ENCODE peak calls at places on chromosomes 2 and 18, in five cellular contexts. One of them, this sample, is unnamed.
A peak's percentile ranks its signal among the peaks of the same experiment; 100 is the strongest.

GRCh38 chr2:232779465-232779864 is 3.1 kb upstream of the KCNJ13 start:
- DNase-seq in astrocyte: no peak
- DNase-seq in fibroblast of lung: no peak
- DNase-seq in A549: no peak
- DNase-seq in neural progenitor cell: no peak
- DNase-seq in this sample: peak; percentile 11

GRCh38 chr18:59881728-59882685 is 17.8 kb upstream of the PMAIP1 start:
- DNase-seq in astrocyte: peak; percentile 77
- DNase-seq in neural progenitor cell: no peak
- DNase-seq in fibroblast of lung: peak; percentile 82
- DNase-seq in A549: peak; percentile 64
- DNase-seq in this sample: no peak

GRCh38 chr18:21450913-21451312 is 149.6 kb downstream of the ESCO1 start:
- DNase-seq in astrocyte: peak; percentile 80
- DNase-seq in fibroblast of lung: peak; percentile 82
- DNase-seq in A549: no peak
- DNase-seq in neural progenitor cell: no peak
- DNase-seq in this sample: no peak

GRCh38 chr2:29475446-29476006 is 360.3 kb downstream of the CLIP4 start:
- DNase-seq in fibroblast of lung: no peak
- DNase-seq in A549: no peak
- DNase-seq in neural progenitor cell: peak; percentile 54
- DNase-seq in astrocyte: no peak
- DNase-seq in this sample: peak; percentile 98

GRCh38 chr18:62863629-62864028 is 148.3 kb downstream of the PHLPP1 start:
- DNase-seq in fibroblast of lung: peak; percentile 71
- DNase-seq in astrocyte: peak; percentile 61
- DNase-seq in neural progenitor cell: no peak
- DNase-seq in A549: no peak
- DNase-seq in this sample: no peak

GRCh38 chr2:11824901-11825592 is 78.6 kb downstream of the LPIN1 start:
- DNase-seq in fibroblast of lung: no peak
- DNase-seq in A549: no peak
- DNase-seq in astrocyte: no peak
- DNase-seq in neural progenitor cell: no peak
- DNase-seq in this sample: no peak

GRCh38 chr18:62030091-62030985 is 137.5 kb upstream of the RNF152 start:
- DNase-seq in fibroblast of lung: peak; percentile 52
- DNase-seq in neural progenitor cell: no peak
- DNase-seq in astrocyte: peak; percentile 41
- DNase-seq in A549: no peak
- DNase-seq in this sample: peak; percentile 61

GRCh38 chr18:32730068-32730467 is 42.8 kb downstream of the KLHL14 start:
- DNase-seq in fibroblast of lung: no peak
- DNase-seq in neural progenitor cell: no peak
- DNase-seq in astrocyte: no peak
- DNase-seq in A549: no peak
- DNase-seq in this sample: no peak

GRCh38 chr2:44131177-44131576 is 37.5 kb upstream of the PPM1B start:
- DNase-seq in A549: no peak
- DNase-seq in astrocyte: no peak
- DNase-seq in neural progenitor cell: no peak
- DNase-seq in fibroblast of lung: no peak
- DNase-seq in this sample: no peak

GRCh38 chr2:46227674-46228289 is 69.4 kb upstream of the EPAS1 start:
- DNase-seq in A549: no peak
- DNase-seq in fibroblast of lung: no peak
- DNase-seq in neural progenitor cell: no peak
- DNase-seq in astrocyte: no peak
- DNase-seq in this sample: no peak

GRCh38 chr2:233414777-233415570 is 60.7 kb downstream of the DGKD start:
- DNase-seq in A549: peak; percentile 66
- DNase-seq in astrocyte: peak; percentile 70
- DNase-seq in fibroblast of lung: peak; percentile 79
- DNase-seq in neural progenitor cell: no peak
- DNase-seq in this sample: peak; percentile 25

GRCh38 chr2:241659150-241659739 is 21.8 kb downstream of the ATG4B start:
- DNase-seq in astrocyte: peak; percentile 39
- DNase-seq in fibroblast of lung: peak; percentile 65
- DNase-seq in neural progenitor cell: peak; percentile 61
- DNase-seq in A549: peak; percentile 82
- DNase-seq in this sample: peak; percentile 58

GRCh38 chr2:145194671-145195070 is 674.8 kb upstream of the ZEB2 start:
- DNase-seq in neural progenitor cell: no peak
- DNase-seq in A549: no peak
- DNase-seq in fibroblast of lung: no peak
- DNase-seq in astrocyte: no peak
- DNase-seq in this sample: no peak

GRCh38 chr2:208319403-208319802 is 53.3 kb downstream of the PIKFYVE start:
- DNase-seq in fibroblast of lung: peak; percentile 49
- DNase-seq in astrocyte: peak; percentile 35
- DNase-seq in A549: no peak
- DNase-seq in neural progenitor cell: no peak
- DNase-seq in this sample: no peak

GRCh38 chr2:235716875-235717496 is 223.1 kb downstream of the AGAP1 start:
- DNase-seq in neural progenitor cell: no peak
- DNase-seq in astrocyte: peak; percentile 11
- DNase-seq in fibroblast of lung: peak; percentile 14
- DNase-seq in A549: no peak
- DNase-seq in this sample: peak; percentile 94

GRCh38 chr2:96602330-96602823 is 35.7 kb downstream of the KANSL3 start:
- DNase-seq in A549: peak; percentile 23
- DNase-seq in fibroblast of lung: no peak
- DNase-seq in neural progenitor cell: no peak
- DNase-seq in astrocyte: no peak
- DNase-seq in this sample: no peak

GRCh38 chr18:26159353-26159752 is 25.7 kb downstream of the PSMA8 start:
- DNase-seq in neural progenitor cell: no peak
- DNase-seq in fibroblast of lung: no peak
- DNase-seq in astrocyte: no peak
- DNase-seq in A549: no peak
- DNase-seq in this sample: no peak

GRCh38 chr2:77054938-77055337 is 467.2 kb downstream of the LRRTM4 start:
- DNase-seq in neural progenitor cell: peak; percentile 62
- DNase-seq in fibroblast of lung: no peak
- DNase-seq in astrocyte: no peak
- DNase-seq in A549: no peak
- DNase-seq in this sample: peak; percentile 38

GRCh38 chr18:37484893-37485834 is 80.4 kb downstream of the CELF4 start:
- DNase-seq in neural progenitor cell: peak; percentile 78
- DNase-seq in A549: peak; percentile 47
- DNase-seq in fibroblast of lung: peak; percentile 8
- DNase-seq in astrocyte: no peak
- DNase-seq in this sample: no peak

GRCh38 chr2:46299365-46300263 is 2.4 kb downstream of the EPAS1 start:
- DNase-seq in fibroblast of lung: peak; percentile 68
- DNase-seq in astrocyte: peak; percentile 58
- DNase-seq in A549: peak; percentile 77
- DNase-seq in neural progenitor cell: peak; percentile 68
- DNase-seq in this sample: peak; percentile 58

GRCh38 chr2:27209621-27210401 is 2.0 kb upstream of the ATRAID start:
- DNase-seq in neural progenitor cell: no peak
- DNase-seq in astrocyte: no peak
- DNase-seq in fibroblast of lung: no peak
- DNase-seq in A549: no peak
- DNase-seq in this sample: no peak

GRCh38 chr2:219997341-219997851 is 370.0 kb downstream of the SLC4A3 start:
- DNase-seq in fibroblast of lung: peak; percentile 58
- DNase-seq in astrocyte: peak; percentile 52
- DNase-seq in neural progenitor cell: peak; percentile 72
- DNase-seq in A549: peak; percentile 27
- DNase-seq in this sample: peak; percentile 54

GRCh38 chr2:4258563-4258962 is 555.2 kb downstream of the DCDC2C start:
- DNase-seq in astrocyte: no peak
- DNase-seq in A549: peak; percentile 9
- DNase-seq in neural progenitor cell: no peak
- DNase-seq in fibroblast of lung: no peak
- DNase-seq in this sample: peak; percentile 83

GRCh38 chr2:149562304-149562703 is 25.3 kb downstream of the MMADHC start:
- DNase-seq in fibroblast of lung: peak; percentile 29
- DNase-seq in astrocyte: no peak
- DNase-seq in A549: peak; percentile 10
- DNase-seq in neural progenitor cell: no peak
- DNase-seq in this sample: no peak

DNA sequence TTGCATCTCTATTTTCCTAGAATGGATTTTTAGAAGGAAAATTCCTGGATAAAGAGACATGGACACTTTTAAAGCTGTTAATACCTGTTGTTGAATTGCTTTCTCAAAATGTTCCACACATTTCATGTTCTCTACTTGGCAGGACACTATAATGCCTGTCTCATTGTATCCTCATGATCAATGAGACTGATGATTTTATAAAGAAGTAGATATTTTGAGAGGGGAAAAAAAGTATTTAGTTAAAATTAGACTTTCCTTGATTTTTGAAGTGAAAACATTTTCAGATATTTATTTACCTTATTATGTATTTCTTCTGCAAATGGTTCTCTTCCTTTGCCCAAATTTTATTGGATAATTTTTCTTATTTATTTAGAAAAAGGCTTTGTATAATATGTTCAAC is 242.5 kb downstream of the MYCN start:
- DNase-seq in fibroblast of lung: no peak
- DNase-seq in A549: no peak
- DNase-seq in astrocyte: no peak
- DNase-seq in neural progenitor cell: no peak
- DNase-seq in this sample: no peak
- H3K9me3 ChIP-seq in fibroblast of lung: no peaks in the 10 kb centered on the region
- H3K9me3 ChIP-seq in A549: no peaks in the 10 kb centered on the region
- H3K9me3 ChIP-seq in astrocyte: no peaks in the 10 kb centered on the region
- H3K9me3 ChIP-seq in neural progenitor cell: no peaks in the 10 kb centered on the region
- H3K9me3 ChIP-seq in this sample: no peaks in the 10 kb centered on the region

GRCh38 chr18:79796531-79797390 is 977 bp upstream of the KCNG2 start:
- DNase-seq in neural progenitor cell: peak; percentile 31
- DNase-seq in A549: no peak
- DNase-seq in fibroblast of lung: no peak
- DNase-seq in astrocyte: no peak
- DNase-seq in this sample: no peak
- H3K4me3 ChIP-seq in neural progenitor cell: no peak overlapping the region
- H3K4me3 ChIP-seq in A549: no peak overlapping the region
- H3K4me3 ChIP-seq in fibroblast of lung: no peak overlapping the region
- H3K4me3 ChIP-seq in astrocyte: no peak overlapping the region
- H3K4me3 ChIP-seq in this sample: no peak overlapping the region

GRCh38 chr2:64860936-64861335 is 128.3 kb upstream of the SLC1A4 start:
- DNase-seq in A549: no peak
- DNase-seq in neural progenitor cell: no peak
- DNase-seq in astrocyte: no peak
- DNase-seq in fibroblast of lung: no peak
- DNase-seq in this sample: no peak
- H3K4me1 ChIP-seq in A549: peaks cover 29% of the 10 kb centered on the region
- H3K4me1 ChIP-seq in neural progenitor cell: peaks cover 36% of the 10 kb centered on the region
- H3K4me1 ChIP-seq in astrocyte: peaks cover 31% of the 10 kb centered on the region
- H3K4me1 ChIP-seq in fibroblast of lung: peaks cover 30% of the 10 kb centered on the region
- H3K4me1 ChIP-seq in this sample: peaks cover 40% of the 10 kb centered on the region

DNA sequence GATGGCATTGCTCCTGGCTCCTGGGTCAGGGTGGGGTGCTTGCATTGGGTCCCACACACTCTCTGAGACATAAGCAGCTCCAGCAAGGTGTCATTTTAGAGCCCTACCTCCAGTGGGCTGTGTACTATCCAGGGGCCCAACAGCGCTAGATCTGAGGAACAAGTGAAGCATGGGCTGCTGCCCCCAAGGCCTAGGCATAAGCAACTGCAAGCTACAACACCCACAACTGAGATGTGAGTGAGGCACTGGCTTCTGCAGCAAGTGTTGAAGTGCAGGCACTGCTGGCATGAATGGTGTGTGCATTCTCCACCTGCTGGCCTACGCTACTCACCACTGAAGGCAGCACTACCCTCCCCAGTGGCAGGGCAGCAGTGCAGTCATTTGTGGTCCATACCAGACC is 81.0 kb upstream of the STK39 start:
- DNase-seq in astrocyte: no peak
- DNase-seq in fibroblast of lung: no peak
- DNase-seq in neural progenitor cell: no peak
- DNase-seq in A549: no peak
- DNase-seq in this sample: no peak
- H3K9me3 ChIP-seq in astrocyte: no peaks in the 10 kb centered on the region
- H3K9me3 ChIP-seq in fibroblast of lung: no peaks in the 10 kb centered on the region
- H3K9me3 ChIP-seq in neural progenitor cell: peaks cover 7% of the 10 kb centered on the region
- H3K9me3 ChIP-seq in A549: no peaks in the 10 kb centered on the region
- H3K9me3 ChIP-seq in this sample: peaks cover 3% of the 10 kb centered on the region

GRCh38 chr2:98772531-98772930 is 41.6 kb upstream of the MGAT4A start:
- DNase-seq in neural progenitor cell: no peak
- DNase-seq in fibroblast of lung: peak; percentile 68
- DNase-seq in A549: no peak
- DNase-seq in astrocyte: peak; percentile 65
- DNase-seq in this sample: no peak

GRCh38 chr2:98771264-98771663 is 40.3 kb upstream of the MGAT4A start:
- DNase-seq in neural progenitor cell: no peak
- DNase-seq in fibroblast of lung: no peak
- DNase-seq in astrocyte: no peak
- DNase-seq in A549: no peak
- DNase-seq in this sample: no peak

GRCh38 chr2:98771771-98772521 is 41.0 kb upstream of the MGAT4A start:
- DNase-seq in fibroblast of lung: peak; percentile 87
- DNase-seq in A549: no peak
- DNase-seq in astrocyte: peak; percentile 89
- DNase-seq in neural progenitor cell: no peak
- DNase-seq in this sample: no peak

GRCh38 chr2:98768765-98769476 is 38.0 kb upstream of the MGAT4A start:
- DNase-seq in neural progenitor cell: no peak
- DNase-seq in fibroblast of lung: peak; percentile 60
- DNase-seq in astrocyte: peak; percentile 54
- DNase-seq in A549: peak; percentile 25
- DNase-seq in this sample: peak; percentile 16

DNA sequence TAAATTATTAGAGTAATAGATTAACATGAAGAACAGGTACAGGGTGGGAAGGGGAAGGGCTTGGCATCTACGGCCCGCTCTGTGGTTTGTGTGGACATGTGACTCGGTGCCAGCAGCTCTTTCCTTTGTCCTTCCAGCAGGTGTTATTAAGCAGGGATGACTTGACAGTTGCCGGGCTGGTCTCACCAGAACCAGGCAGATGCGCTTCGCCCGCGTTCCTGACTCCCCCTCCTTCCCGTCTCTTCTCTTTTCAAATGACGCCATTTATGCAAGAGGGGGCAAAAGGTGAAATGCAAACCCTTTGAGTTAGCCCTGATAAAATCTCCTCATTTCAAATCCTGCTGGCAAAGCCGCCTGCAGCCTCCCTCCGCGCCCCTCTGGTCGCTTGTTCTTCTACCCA is 38.9 kb upstream of the MGAT4A start:
- DNase-seq in A549: no peak
- DNase-seq in neural progenitor cell: no peak
- DNase-seq in fibroblast of lung: no peak
- DNase-seq in astrocyte: no peak
- DNase-seq in this sample: no peak
- H3K4me3 ChIP-seq in A549: no peak overlapping the region
- H3K4me3 ChIP-seq in neural progenitor cell: no peak overlapping the region
- H3K4me3 ChIP-seq in fibroblast of lung: no peak overlapping the region
- H3K4me3 ChIP-seq in astrocyte: no peak overlapping the region
- H3K4me3 ChIP-seq in this sample: no peak overlapping the region